ENCODE peak calls at places on chromosomes 7 and 10, in six cellular contexts. E is lower leg skin, A is A549, N is heart left ventricle, X is adrenal gland, M is fibroblast of pulmonary artery. H is an unnamed sample.
A peak's percentile ranks its signal among the peaks of the same experiment; 100 is the strongest.

GRCh38 chr10:49283491-49283890 is 15.5 kb upstream of the C10orf71 start:
- DNase-seq in E (no peak), A (no peak), N (peak; percentile 15), X (no peak), M (no peak), H (no peak)

GRCh38 chr7:106755641-106756040 is 94.7 kb upstream of the CCDC71L start:
- DNase-seq in E (no peak), A (no peak), N (no peak), X (no peak), M (no peak), H (no peak)

GRCh38 chr10:123136806-123137642 is 1.3 kb downstream of the HMX3 start:
- DNase-seq in E (no peak), A (no peak), N (no peak), X (no peak), M (peak; percentile 19), H (no peak)

GRCh38 chr10:132293416-132294195 is 14.1 kb downstream of the STK32C start:
- DNase-seq in E (no peak), A (no peak), N (no peak), X (no peak), M (no peak), H (no peak)

GRCh38 chr10:90222372-90222771 is 521.0 kb downstream of the KIF20B start:
- DNase-seq in E (no peak), A (no peak), N (no peak), X (no peak), M (peak; percentile 41), H (peak; percentile 76)

GRCh38 chr7:157255201-157255606 is 81.6 kb upstream of the DNAJB6 start:
- DNase-seq in E (no peak), A (no peak), N (no peak), X (no peak), M (peak; percentile 50), H (no peak)

GRCh38 chr7:51369746-51370145 is 53.1 kb upstream of the COBL start:
- DNase-seq in E (no peak), A (no peak), N (no peak), X (no peak), M (peak; percentile 10), H (peak; percentile 11)

GRCh38 chr10:119287613-119287991 is 80.2 kb downstream of the GRK5 start:
- DNase-seq in E (no peak), A (no peak), N (no peak), X (no peak), M (no peak), H (no peak)

GRCh38 chr10:104277785-104278184 is 8.8 kb downstream of the GSTO2 start:
- DNase-seq in E (no peak), A (no peak), N (no peak), X (no peak), M (no peak), H (no peak)

GRCh38 chr7:23490357-23491131 is 20.3 kb upstream of the IGF2BP3 start:
- DNase-seq in E (no peak), A (no peak), N (peak; percentile 58), X (peak; percentile 57), M (peak; percentile 38), H (peak; percentile 34)

GRCh38 chr7:12640299-12641096 is 46.9 kb upstream of the ARL4A start:
- DNase-seq in E (no peak), A (no peak), N (no peak), X (no peak), M (no peak), H (no peak)

GRCh38 chr10:6207658-6208057 is 4.9 kb downstream of the PFKFB3 start:
- DNase-seq in E (no peak), A (no peak), N (no peak), X (no peak), M (no peak), H (no peak)

GRCh38 chr7:114047889-114048288 is 129.1 kb upstream of the PPP1R3A start:
- DNase-seq in E (no peak), A (peak; percentile 1), N (no peak), X (no peak), M (peak; percentile 56), H (peak; percentile 70)

GRCh38 chr7:156230576-156230975 is 410.0 kb upstream of the RNF32 start:
- DNase-seq in E (no peak), A (no peak), N (no peak), X (no peak), M (no peak), H (no peak)

GRCh38 chr7:80184693-80185092 is 50.1 kb downstream of the GNAI1 start:
- DNase-seq in E (no peak), A (no peak), N (no peak), X (no peak), M (no peak), H (no peak)

GRCh38 chr7:80187279-80187678 is 52.6 kb downstream of the GNAI1 start:
- DNase-seq in E (no peak), A (no peak), N (no peak), X (no peak), M (no peak), H (no peak)

GRCh38 chr7:80187727-80188126 is 53.1 kb downstream of the GNAI1 start:
- DNase-seq in E (no peak), A (no peak), N (no peak), X (no peak), M (no peak), H (no peak)

GRCh38 chr7:80185571-80185970 is 50.9 kb downstream of the GNAI1 start:
- DNase-seq in E (no peak), A (no peak), N (no peak), X (no peak), M (no peak), H (no peak)

GRCh38 chr7:80186721-80187120 is 52.1 kb downstream of the GNAI1 start:
- DNase-seq in E (no peak), A (no peak), N (no peak), X (no peak), M (no peak), H (no peak)
- H3K4me3 ChIP-seq in E (no peak overlapping the region), A (no peak overlapping the region), N (no peak overlapping the region), X (no peak overlapping the region), M (no peak overlapping the region), H (no peak overlapping the region)

DNA sequence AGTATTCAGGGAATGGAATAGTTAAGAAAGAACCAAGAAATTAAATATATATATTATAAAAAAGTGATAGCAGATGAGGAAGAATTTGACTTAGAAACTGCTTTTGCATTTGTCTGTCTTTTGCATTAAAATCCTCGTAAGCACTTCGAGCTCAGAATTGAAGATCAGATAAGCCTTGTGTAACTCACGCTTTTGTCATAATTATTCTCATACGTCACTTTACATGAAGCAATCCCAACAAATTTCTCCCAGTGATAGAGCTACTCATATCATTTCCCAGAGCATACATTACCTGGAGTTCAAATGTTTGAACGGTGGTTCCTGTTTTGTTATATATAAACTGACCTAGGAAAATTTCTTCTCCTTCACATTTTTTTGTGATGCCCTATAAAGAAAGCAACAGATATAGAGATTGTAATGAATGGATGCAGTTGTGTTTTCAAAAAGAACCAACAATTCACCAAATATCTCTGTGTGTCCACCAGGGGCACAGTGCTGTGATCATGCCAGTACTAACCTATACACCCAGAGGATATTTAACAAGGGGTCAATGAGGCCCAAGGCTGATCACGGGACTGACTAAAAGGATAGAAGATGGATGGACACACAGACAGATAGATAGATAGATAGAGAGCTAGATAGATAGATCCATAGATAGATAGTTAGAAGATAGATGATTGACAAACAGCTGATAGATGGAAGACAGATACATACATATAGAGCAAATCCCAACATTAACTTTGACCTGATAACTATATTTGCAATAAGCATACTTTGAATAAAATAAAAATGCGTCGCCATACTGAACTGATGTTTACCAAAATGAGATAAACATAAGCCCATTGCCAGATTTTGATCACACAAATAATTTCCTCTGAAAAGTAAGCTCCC is 9.3 kb upstream of the HUS1 start:
- DNase-seq in E (no peak), A (peak; percentile 40), N (no peak), X (no peak), M (peak; percentile 22), H (no peak)
- TF ChIP-seq CTCF in E (no peak), A (peak; percentile 33), N (no peak), X (no peak), M (peak; percentile 62), H (peak; percentile 55)

GRCh38 chr7:47536705-47537611 is 45.0 kb downstream of the TNS3 start:
- DNase-seq in E (peak; percentile 71), A (no peak), N (peak; percentile 53), X (no peak), M (peak; percentile 58), H (peak; percentile 88)

GRCh38 chr7:47538846-47539311 is 43.0 kb downstream of the TNS3 start:
- DNase-seq in E (no peak), A (no peak), N (no peak), X (no peak), M (no peak), H (no peak)

GRCh38 chr7:47535704-47536628 is 45.9 kb downstream of the TNS3 start:
- DNase-seq in E (no peak), A (no peak), N (no peak), X (no peak), M (no peak), H (no peak)

GRCh38 chr7:47539398-47540052 is 42.4 kb downstream of the TNS3 start:
- DNase-seq in E (no peak), A (peak; percentile 58), N (no peak), X (no peak), M (no peak), H (no peak)

GRCh38 chr7:47537716-47538640 is 43.9 kb downstream of the TNS3 start:
- DNase-seq in E (no peak), A (no peak), N (no peak), X (no peak), M (no peak), H (no peak)
- H3K4me3 ChIP-seq in E (no peak overlapping the region), A (no peak overlapping the region), N (peak overlapping the region; percentile 55), X (no peak overlapping the region), M (peak overlapping the region; percentile 51), H (peak overlapping the region; percentile 49)

GRCh38 chr10:127832456-127832855 is 60.3 kb downstream of the CLRN3 start:
- DNase-seq in E (no peak), A (no peak), N (no peak), X (no peak), M (peak; percentile 6), H (no peak)

GRCh38 chr10:127833804-127834203 is 58.9 kb downstream of the CLRN3 start:
- DNase-seq in E (no peak), A (no peak), N (no peak), X (no peak), M (no peak), H (no peak)

GRCh38 chr10:127834791-127835190 is 58.0 kb downstream of the CLRN3 start:
- DNase-seq in E (no peak), A (no peak), N (no peak), X (no peak), M (no peak), H (no peak)

GRCh38 chr10:127834221-127834620 is 58.5 kb downstream of the CLRN3 start:
- DNase-seq in E (no peak), A (no peak), N (peak; percentile 59), X (no peak), M (no peak), H (no peak)
- TF ChIP-seq CTCF in E (no peak), A (no peak), N (no peak), X (no peak), M (no peak), H (no peak)

H was measured in fibroblast of the aortic adventitia.